ENCODE peak calls at places on chromosomes 7 and 10, in five cellular contexts. I is NCI-H1436, F is ovary, B is iPS DF 19.7, Y is sciatic nerve. L is an unnamed sample.

GRCh38 chr7:111138196-111138569 is 47.3 kb downstream of the LRRN3 start:
- DNase-seq in F (no peak), Y (no peak), B (no peak), I (no peak), L (no peak)

GRCh38 chr7:47379629-47380324 is 202.1 kb downstream of the TNS3 start:
- DNase-seq in I (no peak), F (peak), Y (peak), B (no peak), L (peak)

GRCh38 chr10:17056781-17057191 is 72.8 kb downstream of the CUBN start:
- DNase-seq in Y (no peak), F (no peak), I (no peak), B (no peak), L (no peak)

GRCh38 chr7:27165655-27166474 is 528 bp upstream of the HOXA9 start:
- DNase-seq in B (no peak), I (no peak), Y (peak), F (no peak), L (no peak)

GRCh38 chr10:89563861-89564478 is 28.6 kb upstream of the SLC16A12 start:
- DNase-seq in B (no peak), I (peak), Y (no peak), F (no peak), L (no peak)

GRCh38 chr7:27412164-27412563 is 169.6 kb downstream of the EVX1 start:
- DNase-seq in F (no peak), I (no peak), Y (no peak), B (no peak), L (no peak)

GRCh38 chr10:51867956-51868355 is 168.6 kb upstream of the CSTF2T start:
- DNase-seq in F (no peak), Y (no peak), B (no peak), I (no peak), L (no peak)

GRCh38 chr7:135254-135653 is 57.1 kb upstream of the FAM20C start:
- DNase-seq in F (no peak), B (no peak), I (no peak), Y (no peak), L (peak)

GRCh38 chr7:128106840-128107239 is 75.6 kb upstream of the LRRC4 start:
- DNase-seq in Y (no peak), I (no peak), B (no peak), F (no peak), L (peak)

GRCh38 chr10:42783181-42783549 is 570 bp downstream of the BMS1 start:
- DNase-seq in I (peak), B (no peak), F (peak), Y (no peak), L (no peak)

GRCh38 chr10:73493781-73494180 is 2.0 kb downstream of the PPP3CB start:
- DNase-seq in F (no peak), I (no peak), B (no peak), Y (no peak), L (no peak)

GRCh38 chr10:66222462-66223046 is 703.3 kb upstream of the LRRTM3 start:
- DNase-seq in I (no peak), Y (no peak), F (no peak), B (no peak), L (no peak)

GRCh38 chr7:107405559-107405958 is 64.3 kb upstream of the GPR22 start:
- DNase-seq in B (no peak), I (no peak), F (no peak), Y (no peak), L (no peak)

GRCh38 chr10:10211409-10211808 is 806.3 kb upstream of the CELF2 start:
- DNase-seq in F (no peak), I (no peak), B (no peak), Y (no peak), L (no peak)

GRCh38 chr10:62559481-62560206 is 185.5 kb downstream of the ZNF365 start:
- DNase-seq in Y (no peak), B (no peak), F (no peak), I (no peak), L (no peak)

GRCh38 chr7:139867847-139868246 is 38.8 kb downstream of the TBXAS1 start:
- DNase-seq in F (no peak), Y (no peak), B (no peak), I (no peak), L (no peak)

GRCh38 chr7:102433319-102434038 is at the start of gene ORAI2:
- DNase-seq in I (peak), Y (peak), B (no peak), F (peak), L (peak)

GRCh38 chr10:113960617-113961260 is 82.9 kb upstream of the ADRB1 start:
- DNase-seq in B (no peak), F (no peak), I (no peak), Y (no peak), L (no peak)

GRCh38 chr7:42993038-42993437 is 60.9 kb downstream of the MRPL32 start:
- DNase-seq in F (no peak), B (peak), Y (no peak), I (no peak), L (no peak)

GRCh38 chr10:60846173-60846572 is 67.9 kb downstream of the CDK1 start:
- DNase-seq in I (no peak), Y (no peak), F (no peak), B (no peak), L (no peak)

GRCh38 chr7:27166475-27167169 is 1.3 kb upstream of the HOXA9 start:
- DNase-seq in I (no peak), B (no peak), Y (no peak), F (no peak), L (no peak)

GRCh38 chr10:104824378-104825006 is 183.4 kb downstream of the SORCS3 start:
- DNase-seq in Y (no peak), I (no peak), B (no peak), F (peak), L (no peak)

GRCh38 chr10:116845823-116846222 is 3.5 kb upstream of the ENO4 start:
- DNase-seq in F (no peak), Y (no peak), I (no peak), B (no peak), L (no peak)

GRCh38 chr10:47090903-47091302 is 179.7 kb downstream of the PTPN20 start:
- DNase-seq in B (no peak), Y (no peak), I (no peak), F (no peak), L (no peak)

GRCh38 chr10:99921948-99922347 is 87.8 kb downstream of the DNMBP start:
- DNase-seq in Y (no peak), B (no peak), I (no peak), F (no peak), L (no peak)

GRCh38 chr7:107027208-107027607 is 17.3 kb upstream of the PRKAR2B start:
- DNase-seq in Y (no peak), F (no peak), I (no peak), B (no peak), L (no peak)

GRCh38 chr7:18900236-18900635 is 217.2 kb downstream of the TWIST1 start:
- DNase-seq in B (no peak), I (no peak), F (no peak), Y (no peak), L (no peak)

GRCh38 chr7:99196536-99197288 is 11.2 kb downstream of the KPNA7 start:
- DNase-seq in B (no peak), I (no peak), F (no peak), Y (no peak), L (no peak)

GRCh38 chr7:128450409-128450808 is 5.3 kb upstream of the HILPDA start:
- DNase-seq in I (no peak), F (no peak), Y (no peak), B (no peak), L (no peak)

GRCh38 chr7:3464900-3465622 is 164.0 kb downstream of the SDK1 start:
- DNase-seq in B (no peak), I (no peak), F (no peak), Y (no peak), L (no peak)

GRCh38 chr10:45375716-45376231 is 1.8 kb downstream of the ALOX5 start:
- DNase-seq in Y (no peak), F (no peak), I (no peak), B (no peak), L (no peak)

GRCh38 chr10:132096223-132096622 is 30.5 kb downstream of the JAKMIP3 start:
- DNase-seq in Y (no peak), I (no peak), F (no peak), B (no peak), L (peak)

GRCh38 chr7:95684505-95684904 is 87.8 kb upstream of the DYNC1I1 start:
- DNase-seq in Y (no peak), F (no peak), B (no peak), I (no peak), L (no peak)